ENCODE peak calls at places on chromosome 7, in six cellular contexts. U is GM06990; P is CD8-positive, alpha-beta T cell; G is cardiac fibroblast; L is psoas muscle; B is coronary artery. Y is an unnamed sample.

GRCh38 chr7:1536768-1537630 is 6.5 kb downstream of the MAFK start:
- DNase-seq in G (peak), L (peak), U (no peak), B (peak), P (no peak), Y (no peak)

GRCh38 chr7:114922151-114922651 is 307 bp downstream of the MDFIC start:
- DNase-seq in B (peak), G (peak), P (peak), U (peak), L (peak), Y (peak)

GRCh38 chr7:111113263-111114017 is 22.5 kb downstream of the LRRN3 start:
- DNase-seq in G (peak), U (peak), L (no peak), B (no peak), P (no peak), Y (peak)

GRCh38 chr7:151793531-151793935 is 83.4 kb downstream of the PRKAG2 start:
- DNase-seq in U (no peak), B (peak), P (no peak), G (peak), L (peak), Y (no peak)

GRCh38 chr7:158613481-158613880 is 25.9 kb upstream of the PTPRN2 start:
- DNase-seq in L (no peak), U (peak), P (no peak), G (peak), B (no peak), Y (peak)

GRCh38 chr7:157738064-157738460 is 401.3 kb downstream of the DNAJB6 start:
- DNase-seq in L (no peak), U (no peak), G (no peak), P (no peak), B (no peak), Y (no peak)

GRCh38 chr7:42070068-42070467 is 166.9 kb downstream of the GLI3 start:
- DNase-seq in G (peak), P (no peak), U (no peak), L (no peak), B (no peak), Y (no peak)

GRCh38 chr7:108263364-108263951 is 133.3 kb upstream of the LAMB4 start:
- DNase-seq in P (no peak), B (no peak), L (no peak), U (no peak), G (no peak), Y (no peak)

GRCh38 chr7:40147371-40148246 is 12.8 kb downstream of the SUGCT start:
- DNase-seq in U (no peak), L (no peak), G (no peak), P (no peak), B (no peak), Y (no peak)

GRCh38 chr7:45921699-45922519 is 837 bp upstream of the IGFBP3 start:
- DNase-seq in P (no peak), G (peak), B (no peak), U (no peak), L (peak), Y (no peak)

GRCh38 chr7:115097175-115097671 is 175.3 kb downstream of the MDFIC start:
- DNase-seq in B (no peak), U (no peak), L (no peak), G (peak), P (no peak), Y (no peak)

GRCh38 chr7:157241631-157242030 is 95.2 kb upstream of the DNAJB6 start:
- DNase-seq in L (no peak), B (no peak), P (no peak), U (no peak), G (no peak), Y (no peak)

GRCh38 chr7:149704507-149704906 is 68.9 kb downstream of the ZNF467 start:
- DNase-seq in U (no peak), P (no peak), G (peak), L (no peak), B (no peak), Y (no peak)

GRCh38 chr7:23462846-23463245 is 7.4 kb downstream of the IGF2BP3 start:
- DNase-seq in P (no peak), B (no peak), L (no peak), U (no peak), G (peak), Y (no peak)

GRCh38 chr7:102288285-102288930 is 1.7 kb downstream of the SH2B2 start:
- DNase-seq in P (no peak), B (no peak), G (no peak), U (no peak), L (no peak), Y (no peak)
- TF ChIP-seq CTCF in P (no peak), B (no peak), G (peak), U (peak), L (no peak), Y (peak)

DNA sequence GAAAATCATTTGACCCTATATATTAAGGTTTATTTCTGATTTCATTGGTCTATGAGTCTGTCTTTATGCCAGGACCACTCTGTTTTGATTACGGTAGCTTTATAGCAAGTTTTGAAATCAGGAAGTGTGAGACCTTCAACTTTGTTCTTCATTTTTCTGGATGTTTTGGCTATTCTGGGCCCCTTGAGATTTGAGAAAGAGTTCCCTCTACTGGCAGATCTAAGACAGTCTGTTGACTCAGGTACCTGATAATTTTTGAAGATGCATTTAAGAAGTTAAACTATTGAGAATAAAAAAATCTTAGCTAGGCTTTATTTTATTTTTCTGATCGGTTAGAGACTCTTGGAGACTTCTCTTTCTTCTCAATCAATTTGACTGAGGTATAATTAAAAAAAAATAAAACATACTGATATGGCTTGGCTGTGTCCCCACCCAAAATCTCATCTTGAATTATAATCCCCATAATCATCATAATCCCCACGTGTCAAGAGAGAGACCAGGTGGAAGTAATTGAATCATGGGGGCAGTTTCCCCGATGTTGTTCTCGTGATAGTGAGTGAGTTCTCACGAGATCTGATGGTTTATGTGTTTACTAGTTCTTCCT is 209.2 kb downstream of the SNX10 start:
- DNase-seq in B (no peak), U (no peak), L (no peak), G (peak), P (no peak), Y (peak)
- TF ChIP-seq CTCF in B (no peak), U (peak), L (peak), G (no peak), P (peak), Y (peak)

DNA sequence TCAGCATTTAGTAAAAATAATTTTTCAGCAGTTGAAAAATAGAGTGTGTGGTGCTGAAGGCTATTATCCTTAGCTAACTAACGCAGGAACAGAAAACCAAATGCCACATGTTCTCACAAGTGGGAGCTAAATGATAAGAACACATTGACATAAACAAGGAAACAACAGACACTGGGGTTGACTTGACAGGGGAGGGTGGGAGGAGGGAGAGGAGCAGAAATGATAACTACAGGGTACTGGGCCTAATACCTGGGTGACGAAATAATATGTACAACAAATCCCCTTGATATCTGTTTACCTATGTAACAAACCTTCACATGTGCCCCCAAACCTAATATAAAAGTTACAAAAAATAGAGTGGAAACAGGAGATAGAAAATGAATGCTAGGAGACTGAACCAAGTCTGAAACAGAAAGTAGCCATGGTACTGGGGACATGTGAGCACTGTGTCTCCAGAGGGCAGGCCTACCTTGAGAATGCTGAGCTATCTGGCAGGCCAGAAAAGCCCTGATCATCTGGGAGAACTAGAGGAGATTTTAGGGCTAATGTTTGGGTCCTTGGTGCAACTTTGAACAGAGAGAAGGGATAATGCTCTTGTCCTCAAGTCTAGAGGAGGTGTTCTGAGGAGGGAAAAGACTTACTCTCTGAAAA is 4.7 kb upstream of the EFCAB10 start:
- DNase-seq in L (no peak), B (no peak), U (no peak), P (no peak), G (no peak), Y (peak)
- TF ChIP-seq CTCF in L (no peak), B (no peak), U (no peak), P (no peak), G (no peak), Y (no peak)

GRCh38 chr7:20238754-20239324 is 21.7 kb upstream of the MACC1 start:
- DNase-seq in P (no peak), G (no peak), B (no peak), U (peak), L (no peak), Y (peak)
- TF ChIP-seq CTCF in P (no peak), G (no peak), B (no peak), U (no peak), L (no peak), Y (no peak)

GRCh38 chr7:75946207-75946855 is 31.4 kb downstream of the POR start:
- DNase-seq in B (no peak), P (no peak), U (no peak), L (no peak), G (no peak), Y (no peak)

GRCh38 chr7:75943864-75944263 is 28.9 kb downstream of the POR start:
- DNase-seq in B (no peak), P (no peak), G (peak), U (no peak), L (no peak), Y (no peak)

GRCh38 chr7:75944507-75944906 is 29.6 kb downstream of the POR start:
- DNase-seq in L (no peak), G (no peak), U (no peak), B (no peak), P (no peak), Y (no peak)

GRCh38 chr7:75948179-75948578 is 33.2 kb downstream of the POR start:
- DNase-seq in G (no peak), B (no peak), L (peak), P (no peak), U (no peak), Y (no peak)

GRCh38 chr7:75945297-75946168 is 30.6 kb downstream of the POR start:
- DNase-seq in B (no peak), L (peak), G (peak), P (no peak), U (no peak), Y (no peak)
- TF ChIP-seq CTCF in B (no peak), L (no peak), G (peak), P (no peak), U (no peak), Y (no peak)

GRCh38 chr7:79176859-79177477 is 276.5 kb downstream of the MAGI2 start:
- DNase-seq in G (peak), B (no peak), U (no peak), L (no peak), P (no peak), Y (peak)
- TF ChIP-seq CTCF in G (peak), B (no peak), U (peak), L (peak), P (no peak), Y (peak)

GRCh38 chr7:79874797-79875196 is 259.8 kb upstream of the GNAI1 start:
- DNase-seq in L (no peak), U (no peak), P (no peak), B (no peak), G (no peak), Y (no peak)
- TF ChIP-seq CTCF in L (no peak), U (no peak), P (no peak), B (no peak), G (no peak), Y (no peak)

GRCh38 chr7:155268211-155268610 is 29.5 kb upstream of the INSIG1 start:
- DNase-seq in P (no peak), G (no peak), B (no peak), L (no peak), U (no peak), Y (no peak)

GRCh38 chr7:155267023-155267422 is 30.7 kb upstream of the INSIG1 start:
- DNase-seq in U (no peak), P (no peak), L (no peak), B (no peak), G (no peak), Y (no peak)

GRCh38 chr7:155265960-155266359 is 31.7 kb upstream of the INSIG1 start:
- DNase-seq in P (no peak), U (no peak), L (no peak), G (no peak), B (no peak), Y (no peak)

GRCh38 chr7:155266440-155266839 is 31.2 kb upstream of the INSIG1 start:
- DNase-seq in L (no peak), P (no peak), B (no peak), G (no peak), U (no peak), Y (no peak)

GRCh38 chr7:155267436-155267835 is 30.2 kb upstream of the INSIG1 start:
- DNase-seq in G (no peak), L (no peak), P (no peak), B (no peak), U (no peak), Y (no peak)
- TF ChIP-seq CTCF in G (no peak), L (no peak), P (no peak), B (no peak), U (no peak), Y (no peak)